ENCODE peak calls at places on chromosomes 12 and 14, in six cellular contexts. One of them, this sample, is unnamed.

GRCh38 chr12:113049976-113050742 is 6.4 kb upstream of the DTX1 start:
- DNase-seq in ureter: no peak
- DNase-seq in AG10803: no peak
- DNase-seq in NCI-H2171: no peak
- DNase-seq in SW 1271: no peak
- DNase-seq in stimulated activated CD8-positive, alpha-beta memory T cell treated with anti-CD3 and anti-CD28 coated beads, Interleukin-12 subunit alpha, Interleukin-12 subunit beta, amount 100 ng/mL, for 4 hours: no peak
- DNase-seq in this sample: no peak

GRCh38 chr14:52835122-52835903 is 43.9 kb upstream of the GNPNAT1 start:
- DNase-seq in ureter: no peak
- DNase-seq in AG10803: peak
- DNase-seq in stimulated activated CD8-positive, alpha-beta memory T cell treated with anti-CD3 and anti-CD28 coated beads, Interleukin-12 subunit alpha, Interleukin-12 subunit beta, amount 100 ng/mL, for 4 hours: no peak
- DNase-seq in NCI-H2171: no peak
- DNase-seq in SW 1271: no peak
- DNase-seq in this sample: no peak

GRCh38 chr12:50055831-50056628 is 1.4 kb upstream of the ASIC1 start:
- DNase-seq in SW 1271: peak
- DNase-seq in stimulated activated CD8-positive, alpha-beta memory T cell treated with anti-CD3 and anti-CD28 coated beads, Interleukin-12 subunit alpha, Interleukin-12 subunit beta, amount 100 ng/mL, for 4 hours: peak
- DNase-seq in ureter: no peak
- DNase-seq in AG10803: peak
- DNase-seq in NCI-H2171: peak
- DNase-seq in this sample: no peak

GRCh38 chr12:13592063-13592942 is 389.1 kb downstream of the GRIN2B start:
- DNase-seq in AG10803: no peak
- DNase-seq in stimulated activated CD8-positive, alpha-beta memory T cell treated with anti-CD3 and anti-CD28 coated beads, Interleukin-12 subunit alpha, Interleukin-12 subunit beta, amount 100 ng/mL, for 4 hours: no peak
- DNase-seq in NCI-H2171: no peak
- DNase-seq in ureter: no peak
- DNase-seq in SW 1271: no peak
- DNase-seq in this sample: no peak

GRCh38 chr12:129903092-129903945 is 506 bp downstream of the TMEM132D start:
- DNase-seq in NCI-H2171: no peak
- DNase-seq in AG10803: no peak
- DNase-seq in ureter: no peak
- DNase-seq in stimulated activated CD8-positive, alpha-beta memory T cell treated with anti-CD3 and anti-CD28 coated beads, Interleukin-12 subunit alpha, Interleukin-12 subunit beta, amount 100 ng/mL, for 4 hours: no peak
- DNase-seq in SW 1271: no peak
- DNase-seq in this sample: no peak

GRCh38 chr14:86141966-86142365 is 612.0 kb downstream of the FLRT2 start:
- DNase-seq in AG10803: no peak
- DNase-seq in NCI-H2171: no peak
- DNase-seq in stimulated activated CD8-positive, alpha-beta memory T cell treated with anti-CD3 and anti-CD28 coated beads, Interleukin-12 subunit alpha, Interleukin-12 subunit beta, amount 100 ng/mL, for 4 hours: no peak
- DNase-seq in ureter: no peak
- DNase-seq in SW 1271: no peak
- DNase-seq in this sample: no peak

GRCh38 chr14:53741379-53742225 is 215.0 kb downstream of the BMP4 start:
- DNase-seq in AG10803: no peak
- DNase-seq in stimulated activated CD8-positive, alpha-beta memory T cell treated with anti-CD3 and anti-CD28 coated beads, Interleukin-12 subunit alpha, Interleukin-12 subunit beta, amount 100 ng/mL, for 4 hours: no peak
- DNase-seq in SW 1271: no peak
- DNase-seq in ureter: no peak
- DNase-seq in NCI-H2171: no peak
- DNase-seq in this sample: no peak

GRCh38 chr14:51370758-51371386 is 130.8 kb downstream of the TMX1 start:
- DNase-seq in AG10803: peak
- DNase-seq in SW 1271: no peak
- DNase-seq in stimulated activated CD8-positive, alpha-beta memory T cell treated with anti-CD3 and anti-CD28 coated beads, Interleukin-12 subunit alpha, Interleukin-12 subunit beta, amount 100 ng/mL, for 4 hours: no peak
- DNase-seq in NCI-H2171: no peak
- DNase-seq in ureter: no peak
- DNase-seq in this sample: no peak

GRCh38 chr12:79558924-79559469 is 131.8 kb downstream of the PAWR start:
- DNase-seq in AG10803: no peak
- DNase-seq in NCI-H2171: no peak
- DNase-seq in stimulated activated CD8-positive, alpha-beta memory T cell treated with anti-CD3 and anti-CD28 coated beads, Interleukin-12 subunit alpha, Interleukin-12 subunit beta, amount 100 ng/mL, for 4 hours: no peak
- DNase-seq in ureter: no peak
- DNase-seq in SW 1271: no peak
- DNase-seq in this sample: no peak

GRCh38 chr12:96218989-96219678 is 25.0 kb downstream of the ELK3 start:
- DNase-seq in AG10803: no peak
- DNase-seq in NCI-H2171: peak
- DNase-seq in ureter: no peak
- DNase-seq in stimulated activated CD8-positive, alpha-beta memory T cell treated with anti-CD3 and anti-CD28 coated beads, Interleukin-12 subunit alpha, Interleukin-12 subunit beta, amount 100 ng/mL, for 4 hours: no peak
- DNase-seq in SW 1271: no peak
- DNase-seq in this sample: no peak

GRCh38 chr14:101889898-101890297 is 74.5 kb upstream of the DYNC1H1 start:
- DNase-seq in AG10803: peak
- DNase-seq in ureter: peak
- DNase-seq in stimulated activated CD8-positive, alpha-beta memory T cell treated with anti-CD3 and anti-CD28 coated beads, Interleukin-12 subunit alpha, Interleukin-12 subunit beta, amount 100 ng/mL, for 4 hours: no peak
- DNase-seq in NCI-H2171: no peak
- DNase-seq in SW 1271: no peak
- DNase-seq in this sample: no peak

GRCh38 chr12:26621932-26622331 is 211.1 kb downstream of the ITPR2 start:
- DNase-seq in ureter: no peak
- DNase-seq in AG10803: no peak
- DNase-seq in SW 1271: no peak
- DNase-seq in stimulated activated CD8-positive, alpha-beta memory T cell treated with anti-CD3 and anti-CD28 coated beads, Interleukin-12 subunit alpha, Interleukin-12 subunit beta, amount 100 ng/mL, for 4 hours: no peak
- DNase-seq in NCI-H2171: peak
- DNase-seq in this sample: no peak

GRCh38 chr12:99444859-99445316 is 202.7 kb upstream of the GARIN6 start:
- DNase-seq in AG10803: no peak
- DNase-seq in stimulated activated CD8-positive, alpha-beta memory T cell treated with anti-CD3 and anti-CD28 coated beads, Interleukin-12 subunit alpha, Interleukin-12 subunit beta, amount 100 ng/mL, for 4 hours: no peak
- DNase-seq in ureter: no peak
- DNase-seq in NCI-H2171: no peak
- DNase-seq in SW 1271: no peak
- DNase-seq in this sample: no peak

GRCh38 chr14:90976076-90976475 is 84.4 kb downstream of the RPS6KA5 start:
- DNase-seq in SW 1271: no peak
- DNase-seq in AG10803: no peak
- DNase-seq in NCI-H2171: no peak
- DNase-seq in stimulated activated CD8-positive, alpha-beta memory T cell treated with anti-CD3 and anti-CD28 coated beads, Interleukin-12 subunit alpha, Interleukin-12 subunit beta, amount 100 ng/mL, for 4 hours: no peak
- DNase-seq in ureter: no peak
- DNase-seq in this sample: no peak

GRCh38 chr12:6542209-6543009 is 8.1 kb downstream of the GAPDH start:
- DNase-seq in SW 1271: no peak
- DNase-seq in AG10803: no peak
- DNase-seq in ureter: no peak
- DNase-seq in NCI-H2171: no peak
- DNase-seq in stimulated activated CD8-positive, alpha-beta memory T cell treated with anti-CD3 and anti-CD28 coated beads, Interleukin-12 subunit alpha, Interleukin-12 subunit beta, amount 100 ng/mL, for 4 hours: no peak
- DNase-seq in this sample: no peak

GRCh38 chr12:53234236-53234635 is 2.2 kb upstream of the RARG start:
- DNase-seq in ureter: no peak
- DNase-seq in stimulated activated CD8-positive, alpha-beta memory T cell treated with anti-CD3 and anti-CD28 coated beads, Interleukin-12 subunit alpha, Interleukin-12 subunit beta, amount 100 ng/mL, for 4 hours: no peak
- DNase-seq in NCI-H2171: no peak
- DNase-seq in SW 1271: no peak
- DNase-seq in AG10803: no peak
- DNase-seq in this sample: no peak

GRCh38 chr12:21301-22189 is 45.0 kb upstream of the IQSEC3 start:
- DNase-seq in SW 1271: no peak
- DNase-seq in NCI-H2171: no peak
- DNase-seq in ureter: no peak
- DNase-seq in stimulated activated CD8-positive, alpha-beta memory T cell treated with anti-CD3 and anti-CD28 coated beads, Interleukin-12 subunit alpha, Interleukin-12 subunit beta, amount 100 ng/mL, for 4 hours: no peak
- DNase-seq in AG10803: no peak
- DNase-seq in this sample: no peak

GRCh38 chr14:42779024-42779423 is 1172.3 kb downstream of the LRFN5 start:
- DNase-seq in AG10803: no peak
- DNase-seq in NCI-H2171: peak
- DNase-seq in ureter: no peak
- DNase-seq in stimulated activated CD8-positive, alpha-beta memory T cell treated with anti-CD3 and anti-CD28 coated beads, Interleukin-12 subunit alpha, Interleukin-12 subunit beta, amount 100 ng/mL, for 4 hours: no peak
- DNase-seq in SW 1271: no peak
- DNase-seq in this sample: no peak

GRCh38 chr12:92927436-92928116 is 1.5 kb downstream of the EEA1 start:
- DNase-seq in SW 1271: peak
- DNase-seq in AG10803: peak
- DNase-seq in NCI-H2171: no peak
- DNase-seq in stimulated activated CD8-positive, alpha-beta memory T cell treated with anti-CD3 and anti-CD28 coated beads, Interleukin-12 subunit alpha, Interleukin-12 subunit beta, amount 100 ng/mL, for 4 hours: no peak
- DNase-seq in ureter: no peak
- DNase-seq in this sample: no peak

GRCh38 chr14:96130854-96131253 is 73.8 kb upstream of the BDKRB2 start:
- DNase-seq in ureter: no peak
- DNase-seq in AG10803: peak
- DNase-seq in NCI-H2171: no peak
- DNase-seq in SW 1271: no peak
- DNase-seq in stimulated activated CD8-positive, alpha-beta memory T cell treated with anti-CD3 and anti-CD28 coated beads, Interleukin-12 subunit alpha, Interleukin-12 subunit beta, amount 100 ng/mL, for 4 hours: no peak
- DNase-seq in this sample: no peak

This sample was measured in LNCaP clone FGC.